ENCODE peak calls at places on chromosomes 16 and 17, in four cellular contexts. I is uterus, L is hepatocyte, G is IMR-90. N is an unnamed sample.

GRCh38 chr16:56749806-56750491 is 20.0 kb downstream of the NUP93 start:
- DNase-seq in I (no peak), L (no peak), G (no peak), N (no peak)

GRCh38 chr16:89422905-89423630 is 67.3 kb downstream of the ANKRD11 start:
- DNase-seq in I (no peak), L (peak; percentile 28), G (peak; percentile 79), N (no peak)

GRCh38 chr17:33436321-33436720 is 143.2 kb upstream of the ASIC2 start:
- DNase-seq in I (no peak), L (no peak), G (peak; percentile 9), N (no peak)

GRCh38 chr17:82917656-82918345 is 78.0 kb upstream of the ZNF750 start:
- DNase-seq in I (no peak), L (no peak), G (peak; percentile 23), N (no peak)

GRCh38 chr16:86669937-86670772 is 91.8 kb downstream of the FOXL1 start:
- DNase-seq in I (no peak), L (peak; percentile 39), G (peak; percentile 61), N (no peak)

GRCh38 chr16:4806280-4806679 is 3.8 kb upstream of the ROGDI start:
- DNase-seq in I (no peak), L (no peak), G (no peak), N (no peak)

GRCh38 chr16:30740364-30741251 is 7.6 kb upstream of the PHKG2 start:
- DNase-seq in I (peak; percentile 80), L (peak; percentile 87), G (peak; percentile 55), N (peak; percentile 94)

GRCh38 chr17:7851438-7852261 is 3.2 kb upstream of the TMEM88 start:
- DNase-seq in I (peak; percentile 91), L (peak; percentile 97), G (peak; percentile 81), N (peak; percentile 75)

GRCh38 chr17:181213-182163 is at the start of gene DOC2B:
- DNase-seq in I (no peak), L (peak; percentile 79), G (peak; percentile 27), N (no peak)

GRCh38 chr16:11896776-11897175 is 19.0 kb downstream of the GSPT1 start:
- DNase-seq in I (no peak), L (no peak), G (peak; percentile 92), N (no peak)

GRCh38 chr17:4672726-4673125 is 31.2 kb downstream of the PELP1 start:
- DNase-seq in I (no peak), L (no peak), G (no peak), N (no peak)

GRCh38 chr16:11507991-11508390 is 78.7 kb downstream of the LITAF start:
- DNase-seq in I (no peak), L (no peak), G (no peak), N (no peak)

GRCh38 chr17:40033339-40033738 is 18.1 kb downstream of the CSF3 start:
- DNase-seq in I (no peak), L (no peak), G (no peak), N (no peak)

GRCh38 chr17:62792122-62792800 is 15.9 kb downstream of the MARCHF10 start:
- DNase-seq in I (no peak), L (no peak), G (peak; percentile 100), N (no peak)

GRCh38 chr16:55510185-55510805 is 1.4 kb downstream of the LPCAT2 start:
- DNase-seq in I (no peak), L (no peak), G (no peak), N (no peak)

GRCh38 chr17:36614974-36615373 is 13.6 kb downstream of the MRM1 start:
- DNase-seq in I (no peak), L (no peak), G (no peak), N (no peak)

GRCh38 chr17:30964878-30965277 is 6.0 kb upstream of the RNF135 start:
- DNase-seq in I (no peak), L (no peak), G (peak; percentile 40), N (peak; percentile 30)

GRCh38 chr17:6487243-6488007 is 43.2 kb downstream of the PIMREG start:
- DNase-seq in I (no peak), L (no peak), G (no peak), N (no peak)

GRCh38 chr17:2842464-2842863 is 46.2 kb downstream of the RAP1GAP2 start:
- DNase-seq in I (no peak), L (no peak), G (no peak), N (no peak)

GRCh38 chr17:42833771-42834422 is 700 bp downstream of the PSME3 start:
- DNase-seq in I (no peak), L (peak; percentile 28), G (no peak), N (no peak)

GRCh38 chr17:63996430-63997182 is 1.5 kb upstream of the PRR29 start:
- DNase-seq in I (no peak), L (no peak), G (no peak), N (no peak)

GRCh38 chr16:65061263-65061662 is 60.6 kb downstream of the CDH11 start:
- DNase-seq in I (no peak), L (no peak), G (no peak), N (no peak)

GRCh38 chr17:44097110-44097810 is 26.2 kb downstream of the HDAC5 start:
- DNase-seq in I (no peak), L (no peak), G (peak; percentile 81), N (no peak)

GRCh38 chr17:7885357-7886226 is 3.0 kb upstream of the CHD3 start:
- DNase-seq in I (peak; percentile 61), L (peak; percentile 69), G (peak; percentile 14), N (no peak)

GRCh38 chr17:78359216-78359935 is 501 bp downstream of the SOCS3 start:
- DNase-seq in I (no peak), L (no peak), G (no peak), N (no peak)

GRCh38 chr17:55265434-55266021 is 768 bp downstream of the HLF start:
- DNase-seq in I (peak; percentile 33), L (no peak), G (no peak), N (no peak)

GRCh38 chr16:72255785-72256184 is 83.8 kb upstream of the PMFBP1 start:
- DNase-seq in I (no peak), L (no peak), G (no peak), N (peak; percentile 42)

GRCh38 chr17:42291136-42291535 is 2.8 kb downstream of the STAT5A start:
- DNase-seq in I (peak; percentile 12), L (no peak), G (no peak), N (no peak)

GRCh38 chr16:79598341-79599181 is 2.0 kb downstream of the MAF start:
- DNase-seq in I (peak; percentile 64), L (peak; percentile 68), G (no peak), N (peak; percentile 49)

GRCh38 chr17:17537311-17538099 is 41.3 kb upstream of the RASD1 start:
- DNase-seq in I (no peak), L (peak; percentile 61), G (peak; percentile 37), N (no peak)

GRCh38 chr17:278055-279028 is 74.3 kb downstream of the RPH3AL start:
- DNase-seq in I (peak; percentile 3), L (no peak), G (no peak), N (no peak)

DNA sequence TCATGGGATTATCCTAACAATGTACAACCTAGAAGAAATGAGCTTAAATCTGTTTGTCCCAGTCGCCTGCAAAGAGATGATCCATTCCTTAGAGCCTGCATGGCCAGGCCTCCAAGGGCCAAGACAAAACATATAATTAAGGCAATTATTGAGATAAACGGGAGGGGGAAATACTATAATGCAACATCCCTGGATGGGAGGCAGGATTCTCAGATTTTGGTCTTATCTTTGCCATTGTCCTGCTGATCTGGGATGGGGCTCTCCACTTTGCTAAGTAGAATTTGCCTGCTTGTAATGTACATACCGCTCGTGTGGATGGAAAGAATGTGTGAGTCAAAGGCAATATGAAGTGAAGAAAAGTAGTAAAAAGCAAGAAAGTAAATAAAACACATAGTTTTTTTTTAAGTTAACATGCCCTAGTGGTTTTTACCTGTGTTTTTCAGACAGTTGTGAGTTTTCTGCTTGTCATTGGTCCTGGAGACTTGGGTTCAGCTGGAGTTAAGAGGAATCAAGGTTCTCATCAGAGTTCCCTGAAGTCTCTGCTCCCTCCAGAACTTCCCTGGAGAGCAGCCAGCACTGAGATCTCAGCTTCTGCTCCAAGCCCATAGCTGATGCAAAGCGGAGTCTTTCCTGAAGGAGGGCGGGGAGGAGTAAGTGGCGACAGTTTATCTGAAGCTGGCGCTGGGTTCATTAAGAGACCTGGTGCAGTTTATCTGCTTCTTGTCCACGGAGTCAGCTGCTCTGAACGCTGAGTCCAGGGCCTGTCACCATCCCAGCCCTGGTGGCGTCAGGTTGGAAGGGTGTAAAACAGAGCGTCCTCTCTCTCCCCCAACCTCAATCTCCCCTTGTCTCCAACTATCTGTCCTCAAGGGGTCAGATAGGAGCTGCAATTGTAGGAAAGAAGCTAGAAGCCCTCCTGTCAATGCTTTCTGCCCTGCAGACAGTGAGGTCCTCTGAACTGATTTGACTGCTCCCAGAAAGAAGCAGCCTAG is 30.1 kb downstream of the HOXB1 start:
- DNase-seq in I (peak; percentile 50), L (peak; percentile 48), G (peak; percentile 64), N (no peak)
- TF ChIP-seq CTCF in I (no peak), L (no peak), G (peak; percentile 1), N (no peak)

DNA sequence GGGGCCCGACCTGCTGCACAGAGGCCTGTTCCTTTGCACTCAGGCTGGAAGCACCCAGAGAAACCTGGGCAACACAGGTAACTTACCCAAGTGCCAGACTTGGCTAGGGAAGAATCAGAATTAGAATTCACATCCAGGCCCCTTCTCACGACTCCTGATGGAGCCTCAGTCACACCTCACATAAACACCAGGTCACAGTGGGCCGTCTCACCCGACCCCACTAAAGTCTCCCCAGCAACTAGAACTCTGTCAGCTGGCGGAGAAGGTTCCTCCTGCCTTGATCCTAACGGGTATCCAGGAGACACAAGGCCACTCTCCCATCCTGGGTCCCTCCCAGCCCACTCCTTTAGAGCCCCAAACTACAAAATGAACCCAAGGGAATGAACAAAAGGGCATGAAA is 6.4 kb downstream of the TK2 start:
- DNase-seq in I (no peak), L (no peak), G (no peak), N (no peak)
- H3K4me1 ChIP-seq in I (no peaks in the 10 kb centered on the region), L (no peaks in the 10 kb centered on the region), G (no peaks in the 10 kb centered on the region), N (no peaks in the 10 kb centered on the region)

GRCh38 chr16:68093816-68094613 is 8.8 kb downstream of the NFATC3 start:
- DNase-seq in I (no peak), L (no peak), G (peak; percentile 69), N (peak; percentile 42)
- TF ChIP-seq CTCF in I (peak; percentile 40), L (peak; percentile 46), G (peak; percentile 54), N (peak; percentile 70)

GRCh38 chr16:58235663-58236062 is 37.8 kb upstream of the CSNK2A2 start:
- DNase-seq in I (no peak), L (no peak), G (no peak), N (no peak)
- H3K4me1 ChIP-seq in I (no peaks in the 10 kb centered on the region), L (no peaks in the 10 kb centered on the region), G (no peaks in the 10 kb centered on the region), N (peaks cover 4% of the 10 kb centered on the region)